ENCODE peak calls at places on chromosomes 2 and 18, in five cellular contexts. One of them, this sample, is unnamed.

GRCh38 chr2:47937677-47938076 is 31.4 kb upstream of the FBXO11 start:
- DNase-seq in dorsolateral prefrontal cortex: no peak
- DNase-seq in GDM1: no peak
- DNase-seq in effector memory CD8-positive, alpha-beta T cell: no peak
- DNase-seq in GM13977: no peak
- DNase-seq in this sample: no peak

GRCh38 chr2:8234253-8234652 is 447.6 kb upstream of the ID2 start:
- DNase-seq in GM13977: no peak
- DNase-seq in dorsolateral prefrontal cortex: no peak
- DNase-seq in effector memory CD8-positive, alpha-beta T cell: no peak
- DNase-seq in GDM1: no peak
- DNase-seq in this sample: peak

GRCh38 chr2:216004408-216005283 is 8.7 kb downstream of the MREG start:
- DNase-seq in dorsolateral prefrontal cortex: no peak
- DNase-seq in GM13977: no peak
- DNase-seq in GDM1: no peak
- DNase-seq in effector memory CD8-positive, alpha-beta T cell: no peak
- DNase-seq in this sample: peak

GRCh38 chr18:46650681-46651080 is 6.3 kb downstream of the LOXHD1 start:
- DNase-seq in dorsolateral prefrontal cortex: no peak
- DNase-seq in effector memory CD8-positive, alpha-beta T cell: no peak
- DNase-seq in GDM1: no peak
- DNase-seq in GM13977: no peak
- DNase-seq in this sample: no peak

GRCh38 chr2:85682378-85682777 is 11.8 kb upstream of the GNLY start:
- DNase-seq in GM13977: no peak
- DNase-seq in dorsolateral prefrontal cortex: no peak
- DNase-seq in GDM1: no peak
- DNase-seq in effector memory CD8-positive, alpha-beta T cell: no peak
- DNase-seq in this sample: no peak

GRCh38 chr2:140589273-140589672 is 1541.5 kb downstream of the LRP1B start:
- DNase-seq in dorsolateral prefrontal cortex: no peak
- DNase-seq in GDM1: no peak
- DNase-seq in GM13977: no peak
- DNase-seq in effector memory CD8-positive, alpha-beta T cell: no peak
- DNase-seq in this sample: no peak

GRCh38 chr18:31942301-31942998 is 478 bp downstream of the TRAPPC8 start:
- DNase-seq in effector memory CD8-positive, alpha-beta T cell: no peak
- DNase-seq in dorsolateral prefrontal cortex: no peak
- DNase-seq in GDM1: peak
- DNase-seq in GM13977: peak
- DNase-seq in this sample: peak

GRCh38 chr2:184692137-184692734 is 93.9 kb downstream of the ZNF804A start:
- DNase-seq in effector memory CD8-positive, alpha-beta T cell: no peak
- DNase-seq in GDM1: no peak
- DNase-seq in GM13977: no peak
- DNase-seq in dorsolateral prefrontal cortex: no peak
- DNase-seq in this sample: no peak

GRCh38 chr2:237702439-237703397 is 75.3 kb downstream of the LRRFIP1 start:
- DNase-seq in dorsolateral prefrontal cortex: no peak
- DNase-seq in effector memory CD8-positive, alpha-beta T cell: no peak
- DNase-seq in GDM1: peak
- DNase-seq in GM13977: no peak
- DNase-seq in this sample: no peak

GRCh38 chr2:96142217-96143113 is 2.8 kb downstream of the DUSP2 start:
- DNase-seq in effector memory CD8-positive, alpha-beta T cell: peak
- DNase-seq in GDM1: no peak
- DNase-seq in dorsolateral prefrontal cortex: no peak
- DNase-seq in GM13977: peak
- DNase-seq in this sample: peak

GRCh38 chr2:202178342-202178958 is 59.9 kb downstream of the SUMO1 start:
- DNase-seq in GM13977: peak
- DNase-seq in GDM1: peak
- DNase-seq in effector memory CD8-positive, alpha-beta T cell: peak
- DNase-seq in dorsolateral prefrontal cortex: no peak
- DNase-seq in this sample: peak

GRCh38 chr2:222174450-222174849 is 124.3 kb downstream of the PAX3 start:
- DNase-seq in dorsolateral prefrontal cortex: no peak
- DNase-seq in effector memory CD8-positive, alpha-beta T cell: no peak
- DNase-seq in GDM1: no peak
- DNase-seq in GM13977: no peak
- DNase-seq in this sample: no peak

GRCh38 chr2:83933743-83934142 is 525.3 kb downstream of the SUCLG1 start:
- DNase-seq in GM13977: no peak
- DNase-seq in dorsolateral prefrontal cortex: no peak
- DNase-seq in effector memory CD8-positive, alpha-beta T cell: no peak
- DNase-seq in GDM1: no peak
- DNase-seq in this sample: no peak

GRCh38 chr18:37064187-37064586 is 235.3 kb downstream of the KIAA1328 start:
- DNase-seq in GDM1: no peak
- DNase-seq in GM13977: no peak
- DNase-seq in effector memory CD8-positive, alpha-beta T cell: no peak
- DNase-seq in dorsolateral prefrontal cortex: no peak
- DNase-seq in this sample: no peak

This sample was measured in germinal center.